ENCODE peak calls at places on chromosomes 2 and 18, in four cellular contexts. F is GM12865, V is NCI-H69, X is HT1080. Y is an unnamed sample.

GRCh38 chr2:232586943-232587342 is 36.5 kb downstream of the EIF4E2 start:
- DNase-seq in F (no peak), V (no peak), X (no peak), Y (no peak)

GRCh38 chr2:240143276-240143675 is 2.8 kb upstream of the OTOS start:
- DNase-seq in F (no peak), V (no peak), X (no peak), Y (no peak)

GRCh38 chr2:227884511-227884947 is 13.1 kb downstream of the DAW1 start:
- DNase-seq in F (peak), V (peak), X (peak), Y (peak)

GRCh38 chr18:35117951-35118411 is 76.8 kb downstream of the MAPRE2 start:
- DNase-seq in F (no peak), V (no peak), X (no peak), Y (no peak)

GRCh38 chr2:201649442-201649841 is 6.1 kb upstream of the TMEM237 start:
- DNase-seq in F (no peak), V (no peak), X (no peak), Y (no peak)

GRCh38 chr18:75203456-75204261 is 5.3 kb downstream of the PTGR3 start:
- DNase-seq in F (no peak), V (peak), X (no peak), Y (no peak)

GRCh38 chr2:18065264-18065663 is 186.8 kb downstream of the KCNS3 start:
- DNase-seq in F (no peak), V (no peak), X (no peak), Y (no peak)

GRCh38 chr2:127400897-127401756 is 13.4 kb upstream of the MAP3K2 start:
- DNase-seq in F (no peak), V (no peak), X (peak), Y (peak)

GRCh38 chr2:169039702-169040101 is 8.6 kb upstream of the ABCB11 start:
- DNase-seq in F (peak), V (no peak), X (no peak), Y (no peak)

GRCh38 chr2:190506666-190507065 is 27.9 kb downstream of the NEMP2 start:
- DNase-seq in F (no peak), V (peak), X (no peak), Y (no peak)

GRCh38 chr2:202096736-202097135 is 23.7 kb downstream of the KIAA2012 start:
- DNase-seq in F (no peak), V (no peak), X (peak), Y (no peak)

GRCh38 chr2:176911-177310 is 86.9 kb downstream of the SH3YL1 start:
- DNase-seq in F (no peak), V (no peak), X (peak), Y (no peak)

GRCh38 chr2:168169097-168169745 is 78.2 kb downstream of the STK39 start:
- DNase-seq in F (no peak), V (peak), X (no peak), Y (no peak)

GRCh38 chr2:47645246-47645645 is 137.7 kb upstream of the MSH6 start:
- DNase-seq in F (no peak), V (peak), X (no peak), Y (no peak)

Y was measured in ACHN.